ENCODE peak calls at places on chromosomes 13 and 19, in six cellular contexts. A, X, E, I, G and K are unnamed samples.

GRCh38 chr19:38134538-38135149 is 89.4 kb downstream of the DPF1 start:
- DNase-seq in A (peak; percentile 16), G (no peak), I (peak; percentile 57), E (peak; percentile 68), X (no peak), K (no peak)

GRCh38 chr19:38852231-38853044 is 2.7 kb upstream of the HNRNPL start:
- DNase-seq in E (peak; percentile 40), I (peak; percentile 50), G (no peak), A (peak; percentile 52), X (peak; percentile 36), K (no peak)

GRCh38 chr13:95221991-95222732 is 79.1 kb downstream of the ABCC4 start:
- DNase-seq in X (no peak), E (no peak), G (no peak), I (no peak), A (no peak), K (no peak)

GRCh38 chr13:113216165-113217056 is 7.0 kb downstream of the CUL4A start:
- DNase-seq in A (no peak), E (peak; percentile 13), X (peak; percentile 24), I (no peak), G (no peak), K (no peak)

GRCh38 chr13:27406178-27406939 is 18.1 kb upstream of the GTF3A start:
- DNase-seq in I (no peak), E (peak; percentile 61), G (no peak), X (no peak), A (no peak), K (no peak)

GRCh38 chr13:90365130-90365529 is 982.4 kb upstream of the MIR17HG start:
- DNase-seq in I (no peak), E (no peak), X (no peak), G (no peak), A (no peak), K (no peak)

GRCh38 chr19:4830332-4830731 is 1.2 kb downstream of the TICAM1 start:
- DNase-seq in A (no peak), X (no peak), E (no peak), I (no peak), G (no peak), K (no peak)

GRCh38 chr13:41494202-41494601 is 36.9 kb downstream of the RGCC start:
- DNase-seq in I (no peak), E (no peak), G (no peak), X (no peak), A (no peak), K (no peak)

GRCh38 chr13:29507356-29507755 is 88.1 kb downstream of the SLC7A1 start:
- DNase-seq in G (no peak), E (no peak), I (no peak), A (no peak), X (no peak), K (no peak)

GRCh38 chr13:95100525-95101121 is 200.6 kb downstream of the ABCC4 start:
- DNase-seq in I (peak; percentile 5), X (no peak), A (no peak), G (peak; percentile 41), E (no peak), K (no peak)

GRCh38 chr13:85610024-85610423 is 189.2 kb downstream of the SLITRK6 start:
- DNase-seq in G (no peak), X (no peak), A (no peak), E (no peak), I (no peak), K (no peak)

GRCh38 chr19:10289836-10290438 is at the start of gene ICAM5:
- DNase-seq in E (peak; percentile 44), I (no peak), X (no peak), A (no peak), G (no peak), K (no peak)